ENCODE peak calls at places on chromosome 22, in four cellular contexts. Y, K, X and N are unnamed samples.

GRCh38 chr22:49104434-49104833 is 723.2 kb downstream of the BRD1 start:
- DNase-seq in Y (no peak), K (peak; percentile 6), X (no peak), N (no peak)

GRCh38 chr22:22854466-22854865 is 33.1 kb upstream of the IGLL5 start:
- DNase-seq in Y (no peak), K (no peak), X (no peak), N (no peak)

GRCh38 chr22:22855617-22856308 is 31.9 kb upstream of the IGLL5 start:
- DNase-seq in Y (peak; percentile 48), K (no peak), X (peak; percentile 99), N (peak; percentile 45)

GRCh38 chr22:37253164-37253660 is 9.1 kb upstream of the RAC2 start:
- DNase-seq in Y (no peak), K (no peak), X (no peak), N (peak; percentile 31)

GRCh38 chr22:26587991-26588613 is 1.8 kb downstream of the TPST2 start:
- DNase-seq in Y (no peak), K (no peak), X (no peak), N (no peak)

GRCh38 chr22:30488121-30488520 is 16.3 kb upstream of the SEC14L3 start:
- DNase-seq in Y (no peak), K (no peak), X (no peak), N (no peak)

GRCh38 chr22:23128269-23129108 is 13.3 kb downstream of the RSPH14 start:
- DNase-seq in Y (peak; percentile 79), K (no peak), X (peak; percentile 61), N (peak; percentile 82)

GRCh38 chr22:26763633-26764295 is 106.4 kb downstream of the MIAT start:
- DNase-seq in Y (no peak), K (no peak), X (no peak), N (no peak)

GRCh38 chr22:41446057-41446501 is 522 bp downstream of the TOB2 start:
- DNase-seq in Y (peak; percentile 39), K (peak; percentile 77), X (peak; percentile 39), N (peak; percentile 42)

GRCh38 chr22:49310354-49310753 is 517.3 kb downstream of the BRD1 start:
- DNase-seq in Y (no peak), K (no peak), X (no peak), N (no peak)

GRCh38 chr22:30221121-30221992 is 25.2 kb downstream of the LIF start:
- DNase-seq in Y (peak; percentile 46), K (no peak), X (no peak), N (no peak)

GRCh38 chr22:49103314-49104052 is 724.2 kb downstream of the BRD1 start:
- DNase-seq in Y (no peak), K (peak; percentile 17), X (no peak), N (no peak)

GRCh38 chr22:49072996-49073645 is 754.6 kb downstream of the BRD1 start:
- DNase-seq in Y (no peak), K (peak; percentile 37), X (no peak), N (no peak)

GRCh38 chr22:41524809-41525449 is 19.3 kb downstream of the POLR3H start:
- DNase-seq in Y (peak; percentile 38), K (no peak), X (no peak), N (peak; percentile 67)

GRCh38 chr22:40487663-40488249 is 117.4 kb downstream of the SGSM3 start:
- DNase-seq in Y (no peak), K (no peak), X (peak; percentile 17), N (peak; percentile 62)

GRCh38 chr22:46171940-46172339 is 21.6 kb downstream of the PPARA start:
- DNase-seq in Y (peak; percentile 78), K (no peak), X (no peak), N (peak; percentile 71)

GRCh38 chr22:46902436-46902835 is 140.0 kb downstream of the TBC1D22A start:
- DNase-seq in Y (no peak), K (peak; percentile 26), X (no peak), N (no peak)

GRCh38 chr22:25698461-25698860 is 43.5 kb upstream of the MYO18B start:
- DNase-seq in Y (no peak), K (no peak), X (no peak), N (no peak)

GRCh38 chr22:19966908-19967750 is 25.5 kb upstream of the TXNRD2 start:
- DNase-seq in Y (no peak), K (no peak), X (no peak), N (no peak)
- H3K36me3 ChIP-seq in Y (no peaks in the 10 kb centered on the region), K (peaks cover 47% of the 10 kb centered on the region), X (peaks cover 85% of the 10 kb centered on the region), N (peaks cover 34% of the 10 kb centered on the region)

DNA sequence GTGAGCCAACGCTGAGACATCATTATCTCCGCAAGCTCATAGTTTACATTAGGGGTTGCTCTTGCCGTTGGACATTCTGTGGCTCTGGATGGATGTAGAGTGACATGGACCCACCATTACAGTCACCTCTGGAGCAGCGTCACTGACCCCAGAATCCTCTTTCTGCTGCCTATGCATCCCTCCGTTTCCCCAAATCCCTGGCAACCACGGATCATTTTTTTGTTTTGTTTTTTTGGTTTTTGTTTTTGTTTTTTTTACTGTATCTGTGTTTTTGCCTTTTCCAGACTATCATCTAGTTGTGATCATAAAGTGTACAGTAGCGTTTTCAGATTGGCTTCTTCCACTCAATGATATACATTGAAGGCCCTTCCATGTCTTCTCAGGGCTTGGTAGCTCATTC is 4.0 kb downstream of the PARVB start:
- DNase-seq in Y (no peak), K (no peak), X (no peak), N (no peak)
- H3K4me1 ChIP-seq in Y (peaks cover 2% of the 10 kb centered on the region), K (peaks cover 30% of the 10 kb centered on the region), X (peaks cover 27% of the 10 kb centered on the region), N (peaks cover 29% of the 10 kb centered on the region)

GRCh38 chr22:21571679-21572078 is 4.2 kb downstream of the UBE2L3 start:
- DNase-seq in Y (no peak), K (no peak), X (no peak), N (no peak)
- H3K36me3 ChIP-seq in Y (no peaks in the 10 kb centered on the region), K (peaks cover 4% of the 10 kb centered on the region), X (peaks cover 59% of the 10 kb centered on the region), N (no peaks in the 10 kb centered on the region)

GRCh38 chr22:36155702-36156101 is 4.9 kb downstream of the APOL3 start:
- DNase-seq in Y (peak; percentile 44), K (peak; percentile 65), X (no peak), N (no peak)
- H3K4me1 ChIP-seq in Y (peaks cover 25% of the 10 kb centered on the region), K (peaks cover 85% of the 10 kb centered on the region), X (peaks cover 13% of the 10 kb centered on the region), N (no peaks in the 10 kb centered on the region)

GRCh38 chr22:24141586-24141985 is 39.7 kb upstream of the SUSD2 start:
- DNase-seq in Y (peak; percentile 31), K (no peak), X (no peak), N (no peak)

GRCh38 chr22:24134090-24134846 is 47.0 kb upstream of the SUSD2 start:
- DNase-seq in Y (peak; percentile 45), K (peak; percentile 90), X (no peak), N (no peak)

GRCh38 chr22:24138649-24139420 is 42.5 kb upstream of the SUSD2 start:
- DNase-seq in Y (no peak), K (no peak), X (no peak), N (no peak)

GRCh38 chr22:24140357-24140756 is 40.9 kb upstream of the SUSD2 start:
- DNase-seq in Y (no peak), K (no peak), X (no peak), N (no peak)

DNA sequence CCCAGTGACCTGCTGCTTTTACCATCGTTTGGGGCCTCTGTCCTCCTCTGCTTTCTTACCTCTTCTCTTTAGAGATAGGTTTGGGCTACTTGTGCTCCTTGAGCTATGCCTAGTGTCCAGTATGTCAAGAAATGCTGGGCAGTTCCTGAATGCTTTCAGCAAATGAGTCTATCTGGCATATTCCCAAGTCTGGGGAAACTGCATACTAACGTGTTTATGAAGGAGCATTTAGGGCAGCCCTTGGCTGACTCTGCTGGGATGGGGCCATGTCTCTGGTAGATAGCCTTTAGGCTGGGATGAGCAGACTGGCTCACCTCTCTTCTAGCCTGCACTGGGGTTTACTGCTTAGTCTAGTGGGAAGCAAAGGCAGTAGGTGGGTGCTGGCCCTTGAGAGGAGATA is 43.7 kb upstream of the SUSD2 start:
- DNase-seq in Y (no peak), K (no peak), X (no peak), N (no peak)
- H3K36me3 ChIP-seq in Y (no peaks in the 10 kb centered on the region), K (peaks cover 16% of the 10 kb centered on the region), X (peaks cover 56% of the 10 kb centered on the region), N (peaks cover 3% of the 10 kb centered on the region)

DNA sequence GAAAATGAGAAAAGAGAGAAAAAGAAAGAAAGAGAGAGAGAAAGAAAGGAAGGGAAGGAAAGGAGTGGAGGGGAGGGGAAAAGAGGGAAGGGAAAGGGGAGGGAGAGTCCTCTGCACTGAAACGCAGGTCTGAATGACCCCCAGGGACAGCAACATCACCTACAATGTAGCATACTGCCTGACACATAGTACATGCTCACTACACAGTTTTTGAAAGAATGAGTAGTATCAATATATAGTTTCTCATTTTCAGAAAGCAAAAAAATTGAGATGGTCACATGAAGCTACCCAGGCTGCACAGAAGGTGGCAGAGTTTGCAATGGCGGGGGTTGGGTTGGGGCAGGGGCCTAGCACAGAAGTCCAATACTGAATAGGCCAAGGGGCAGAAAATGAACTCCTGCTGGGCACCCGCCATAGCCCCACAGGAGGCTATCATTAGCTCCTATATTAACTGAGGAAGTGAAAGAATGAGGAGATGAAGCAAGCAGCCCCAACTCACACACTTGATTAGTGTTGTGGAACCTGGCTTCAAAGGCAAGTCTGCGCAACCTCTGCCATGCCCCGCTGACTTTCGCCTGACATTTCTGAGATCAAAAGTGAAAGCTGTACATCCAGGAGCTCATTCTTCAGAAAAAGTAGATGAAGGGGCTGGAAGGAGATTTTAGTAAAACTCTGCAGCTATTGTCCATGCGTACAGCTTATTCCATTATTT is 241.2 kb upstream of the SYN3 start:
- DNase-seq in Y (no peak), K (no peak), X (no peak), N (no peak)
- H3K4me1 ChIP-seq in Y (no peaks in the 10 kb centered on the region), K (no peaks in the 10 kb centered on the region), X (no peaks in the 10 kb centered on the region), N (no peaks in the 10 kb centered on the region)

DNA sequence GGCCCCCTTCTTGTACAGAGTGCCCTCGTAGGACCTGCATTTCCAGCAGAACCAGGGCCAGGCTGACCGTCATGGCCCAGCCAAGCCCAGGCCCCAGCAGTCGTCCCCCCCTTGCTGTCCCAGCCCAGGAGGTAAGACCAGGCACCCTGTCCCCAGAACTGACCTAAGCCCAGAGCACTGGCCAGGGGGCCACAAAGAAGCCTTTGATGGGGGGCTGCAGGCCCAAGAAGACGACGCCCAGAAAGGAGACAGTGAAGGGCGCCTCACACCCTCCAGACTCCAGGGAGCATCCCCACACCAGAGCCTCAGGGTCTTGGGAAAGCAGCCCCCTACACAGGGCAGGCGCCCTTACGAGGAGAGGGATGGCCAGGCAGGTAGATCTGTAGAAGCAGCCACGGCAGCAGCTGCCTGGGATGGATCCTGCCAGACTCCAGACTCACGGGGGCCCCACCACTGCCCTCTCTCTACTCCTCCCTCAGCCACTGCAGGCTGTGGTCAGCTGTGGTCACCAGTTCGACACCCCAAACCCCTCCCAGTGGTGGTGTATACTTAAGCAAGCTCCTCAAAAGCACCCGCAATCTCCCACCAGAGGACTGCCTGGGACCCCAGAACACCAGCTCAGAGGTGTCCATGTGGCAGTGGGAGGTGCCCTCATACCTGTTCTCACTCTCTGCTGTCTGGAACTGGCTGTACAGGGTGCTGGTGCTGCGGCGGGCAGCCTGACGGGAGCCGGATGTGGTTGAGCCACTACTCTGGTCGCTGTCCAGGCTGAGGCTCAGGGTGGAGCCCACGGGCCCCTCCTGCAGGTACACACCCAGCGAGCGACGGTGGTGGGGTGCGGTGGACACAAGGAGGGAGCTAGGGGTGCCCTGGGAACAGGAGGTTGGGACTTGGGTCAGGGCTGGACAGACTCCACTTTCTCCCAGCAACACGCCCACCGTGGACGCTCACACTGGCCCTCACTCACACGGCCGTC is 27.0 kb downstream of the SBF1 start:
- DNase-seq in Y (no peak), K (no peak), X (no peak), N (no peak)
- H3K36me3 ChIP-seq in Y (no peaks in the 10 kb centered on the region), K (peaks cover 60% of the 10 kb centered on the region), X (peaks cover 48% of the 10 kb centered on the region), N (peaks cover 46% of the 10 kb centered on the region)

GRCh38 chr22:28929197-28929596 is 45.8 kb downstream of the ZNRF3 start:
- DNase-seq in Y (no peak), K (no peak), X (no peak), N (no peak)
- H3K4me1 ChIP-seq in Y (peaks cover under 1% of the 10 kb centered on the region), K (peaks cover 32% of the 10 kb centered on the region), X (peaks cover 11% of the 10 kb centered on the region), N (peaks cover 13% of the 10 kb centered on the region)

GRCh38 chr22:42596863-42597530 is 17.7 kb downstream of the POLDIP3 start:
- DNase-seq in Y (no peak), K (no peak), X (no peak), N (no peak)
- H3K36me3 ChIP-seq in Y (no peaks in the 10 kb centered on the region), K (peaks cover 100% of the 10 kb centered on the region), X (peaks cover 79% of the 10 kb centered on the region), N (peaks cover 92% of the 10 kb centered on the region)